ENCODE peak calls at places on chromosomes 4 and X, in four cellular contexts. S is stimulated activated CD4-positive, alpha-beta T cell treated with anti-CD3 and anti-CD28 coated beads, Interleukin-12 subunit alpha, Interleukin-12 subunit beta, amount 100 ng/mL, for 24 hours; L is neuronal stem cell; O is heart right ventricle. Y is an unnamed sample.
A peak's percentile ranks its signal among the peaks of the same experiment; 100 is the strongest.

GRCh38 chr4:110668463-110669245 is 45.8 kb upstream of the PITX2 start:
- DNase-seq in S (no peak), L (no peak), O (no peak), Y (no peak)

GRCh38 chr4:77043507-77044131 is 32.2 kb downstream of the CCNI start:
- DNase-seq in S (no peak), L (no peak), O (no peak), Y (no peak)

GRCh38 chr4:169485791-169486742 is 126.3 kb downstream of the NEK1 start:
- DNase-seq in S (no peak), L (peak; percentile 61), O (peak; percentile 23), Y (peak; percentile 23)

GRCh38 chrX:64202808-64203320 is 2.6 kb downstream of the AMER1 start:
- DNase-seq in S (no peak), L (no peak), O (no peak), Y (no peak)

GRCh38 chrX:147917700-147918694 is 6.3 kb downstream of the FMR1 start:
- DNase-seq in S (no peak), L (no peak), O (no peak), Y (no peak)

GRCh38 chr4:26020896-26021295 is 106.9 kb downstream of the SMIM20 start:
- DNase-seq in S (no peak), L (no peak), O (no peak), Y (peak; percentile 51)

GRCh38 chrX:131270085-131270484 is 19.0 kb downstream of the IGSF1 start:
- DNase-seq in S (no peak), L (no peak), O (no peak), Y (no peak)

GRCh38 chr4:152784490-152785195 is 4.9 kb downstream of the ARFIP1 start:
- DNase-seq in S (no peak), L (no peak), O (peak; percentile 11), Y (no peak)

GRCh38 chr4:28287837-28288236 is 1427.2 kb downstream of the STIM2 start:
- DNase-seq in S (no peak), L (no peak), O (no peak), Y (peak; percentile 95)

GRCh38 chr4:122968227-122968812 is 45.9 kb upstream of the NUDT6 start:
- DNase-seq in S (no peak), L (no peak), O (no peak), Y (no peak)

GRCh38 chr4:23113104-23113503 is 420.4 kb downstream of the GBA3 start:
- DNase-seq in S (no peak), L (no peak), O (no peak), Y (no peak)

GRCh38 chr4:177308842-177309524 is 691 bp upstream of the NEIL3 start:
- DNase-seq in S (no peak), L (no peak), O (no peak), Y (no peak)

GRCh38 chr4:13920111-13920875 is 292.8 kb upstream of the BOD1L1 start:
- DNase-seq in S (no peak), L (no peak), O (no peak), Y (no peak)

GRCh38 chrX:1322393-1322792 is 14.2 kb upstream of the IL3RA start:
- DNase-seq in S (peak; percentile 15), L (no peak), O (no peak), Y (no peak)

GRCh38 chr4:6198278-6198677 is 2.1 kb downstream of the JAKMIP1 start:
- DNase-seq in S (peak; percentile 32), L (no peak), O (no peak), Y (no peak)

GRCh38 chrX:23434356-23434884 is 99.8 kb downstream of the PTCHD1 start:
- DNase-seq in S (no peak), L (no peak), O (peak; percentile 63), Y (no peak)

GRCh38 chr4:6114601-6115000 is 85.7 kb downstream of the JAKMIP1 start:
- DNase-seq in S (no peak), L (no peak), O (no peak), Y (no peak)

GRCh38 chr4:85514783-85515182 is 39.8 kb downstream of the ARHGAP24 start:
- DNase-seq in S (no peak), L (no peak), O (no peak), Y (no peak)

GRCh38 chr4:110211007-110211769 is 12.8 kb upstream of the ELOVL6 start:
- DNase-seq in S (no peak), L (no peak), O (no peak), Y (peak; percentile 22)

GRCh38 chr4:183354213-183354612 is 32.0 kb upstream of the CLDN24 start:
- DNase-seq in S (no peak), L (no peak), O (no peak), Y (no peak)

GRCh38 chr4:77586953-77587383 is 18.7 kb upstream of the CXCL13 start:
- DNase-seq in S (peak; percentile 54), L (no peak), O (no peak), Y (no peak)

GRCh38 chr4:184450743-184451142 is 23.6 kb downstream of the IRF2 start:
- DNase-seq in S (no peak), L (no peak), O (no peak), Y (no peak)

GRCh38 chr4:113524096-113524495 is 237.4 kb downstream of the CAMK2D start:
- DNase-seq in S (no peak), L (no peak), O (no peak), Y (no peak)

GRCh38 chr4:121913667-121914066 is 38.2 kb downstream of the TRPC3 start:
- DNase-seq in S (no peak), L (no peak), O (no peak), Y (no peak)

GRCh38 chr4:130077275-130077674 is 981.3 kb downstream of the C4orf33 start:
- DNase-seq in S (no peak), L (no peak), O (no peak), Y (peak; percentile 26)

Y was measured in kidney glomerular epithelial cell.